ENCODE peak calls at places on chromosomes 13 and 19, in seven cellular contexts. N is Caco-2; A is HCT116; C is CD4-positive, alpha-beta T cell; K is AG10803; D is choroid plexus epithelial cell; R is pancreas. E is an unnamed sample.

GRCh38 chr19:46350758-46351159 is 3.9 kb downstream of the PPP5C start:
- DNase-seq in N (no peak), A (no peak), C (no peak), K (no peak), D (no peak), R (no peak), E (peak; percentile 71)

GRCh38 chr19:51439021-51439465 is 19.2 kb downstream of the SIGLEC8 start:
- DNase-seq in N (no peak), A (no peak), C (no peak), K (peak; percentile 8), D (peak; percentile 8), R (no peak), E (peak; percentile 65)

GRCh38 chr13:111502957-111503356 is 182.5 kb downstream of the TEX29 start:
- DNase-seq in N (no peak), A (no peak), C (no peak), K (no peak), D (no peak), R (no peak), E (no peak)

GRCh38 chr19:38385804-38386257 is 2.0 kb downstream of the GGN start:
- DNase-seq in N (no peak), A (no peak), C (no peak), K (no peak), D (no peak), R (no peak), E (peak; percentile 46)

GRCh38 chr19:752652-753517 is 2.0 kb downstream of the MISP start:
- DNase-seq in N (peak; percentile 96), A (peak; percentile 89), C (no peak), K (peak; percentile 83), D (peak; percentile 91), R (no peak), E (no peak)

GRCh38 chr19:51158474-51159129 is 16.5 kb downstream of the SIGLEC7 start:
- DNase-seq in N (peak; percentile 68), A (peak; percentile 36), C (peak; percentile 74), K (peak; percentile 8), D (peak; percentile 49), R (peak; percentile 79), E (peak; percentile 61)

GRCh38 chr19:47885067-47885463 is 1.1 kb downstream of the SULT2A1 start:
- DNase-seq in N (no peak), A (no peak), C (no peak), K (no peak), D (no peak), R (no peak), E (no peak)

GRCh38 chr19:17579523-17580244 is 24.2 kb downstream of the COLGALT1 start:
- DNase-seq in N (peak; percentile 69), A (peak; percentile 90), C (no peak), K (peak; percentile 40), D (peak; percentile 73), R (peak; percentile 71), E (peak; percentile 87)

GRCh38 chr19:23996549-23996948 is 81.9 kb downstream of the ZNF726 start:
- DNase-seq in N (peak; percentile 23), A (peak; percentile 3), C (no peak), K (no peak), D (peak; percentile 14), R (no peak), E (no peak)

GRCh38 chr19:2288743-2289713 is 7.1 kb upstream of the PEAK3 start:
- DNase-seq in N (no peak), A (no peak), C (no peak), K (no peak), D (no peak), R (no peak), E (no peak)

GRCh38 chr19:35569281-35569781 is 5.9 kb upstream of the ATP4A start:
- DNase-seq in N (no peak), A (no peak), C (no peak), K (no peak), D (no peak), R (no peak), E (no peak)

GRCh38 chr13:105948143-105948542 is 587.3 kb downstream of the EFNB2 start:
- DNase-seq in N (no peak), A (no peak), C (no peak), K (no peak), D (no peak), R (no peak), E (no peak)

GRCh38 chr13:79503473-79504017 is 22.6 kb downstream of the NDFIP2 start:
- DNase-seq in N (no peak), A (no peak), C (no peak), K (no peak), D (no peak), R (no peak), E (no peak)

GRCh38 chr13:26956532-26957142 is 196.1 kb upstream of the GPR12 start:
- DNase-seq in N (peak; percentile 93), A (no peak), C (no peak), K (no peak), D (no peak), R (no peak), E (no peak)

GRCh38 chr13:25085125-25085742 is 10.7 kb upstream of the PABPC3 start:
- DNase-seq in N (peak; percentile 60), A (peak; percentile 36), C (no peak), K (peak; percentile 35), D (peak; percentile 67), R (no peak), E (peak; percentile 63)

GRCh38 chr13:79171131-79172061 is 234.7 kb downstream of the RBM26 start:
- DNase-seq in N (no peak), A (no peak), C (no peak), K (no peak), D (no peak), R (no peak), E (no peak)

GRCh38 chr19:46460981-46461380 is 10.4 kb downstream of the PNMA8A start:
- DNase-seq in N (no peak), A (no peak), C (no peak), K (no peak), D (no peak), R (no peak), E (no peak)

GRCh38 chr13:26508885-26509284 is 48.6 kb upstream of the WASF3 start:
- DNase-seq in N (no peak), A (no peak), C (no peak), K (peak; percentile 92), D (peak; percentile 91), R (no peak), E (no peak)

GRCh38 chr13:64672751-64673150 is 2557.4 kb downstream of the PCDH9 start:
- DNase-seq in N (no peak), A (no peak), C (no peak), K (no peak), D (no peak), R (no peak), E (no peak)

GRCh38 chr13:92677571-92677970 is 549.0 kb upstream of the GPC6 start:
- DNase-seq in N (no peak), A (no peak), C (no peak), K (no peak), D (no peak), R (no peak), E (no peak)

GRCh38 chr13:49820591-49821215 is 28.2 kb upstream of the KPNA3 start:
- DNase-seq in N (peak; percentile 75), A (no peak), C (no peak), K (no peak), D (no peak), R (no peak), E (no peak)

GRCh38 chr19:38351865-38352395 is 16.3 kb downstream of the CATSPERG start:
- DNase-seq in N (no peak), A (no peak), C (no peak), K (no peak), D (no peak), R (no peak), E (no peak)

GRCh38 chr19:3323026-3323425 is 43.4 kb upstream of the NFIC start:
- DNase-seq in N (no peak), A (no peak), C (no peak), K (no peak), D (no peak), R (no peak), E (peak; percentile 41)
- TF ChIP-seq CTCF in N (no peak), A (no peak), C (no peak), K (no peak), D (no peak), R (no peak), E (no peak)

GRCh38 chr13:109028626-109029025 is 399.2 kb downstream of the MYO16 start:
- DNase-seq in N (no peak), A (no peak), C (no peak), K (no peak), D (no peak), R (no peak), E (no peak)
- TF ChIP-seq CTCF in N (no peak), A (no peak), C (no peak), K (no peak), D (no peak), R (no peak), E (no peak)

GRCh38 chr19:56252699-56253422 is 19.7 kb upstream of the EDDM13 start:
- DNase-seq in N (peak; percentile 82), A (peak; percentile 70), C (peak; percentile 70), K (peak; percentile 72), D (peak; percentile 92), R (peak; percentile 89), E (peak; percentile 80)

GRCh38 chr19:56258272-56258671 is 14.3 kb upstream of the EDDM13 start:
- DNase-seq in N (no peak), A (no peak), C (no peak), K (no peak), D (no peak), R (no peak), E (no peak)

DNA sequence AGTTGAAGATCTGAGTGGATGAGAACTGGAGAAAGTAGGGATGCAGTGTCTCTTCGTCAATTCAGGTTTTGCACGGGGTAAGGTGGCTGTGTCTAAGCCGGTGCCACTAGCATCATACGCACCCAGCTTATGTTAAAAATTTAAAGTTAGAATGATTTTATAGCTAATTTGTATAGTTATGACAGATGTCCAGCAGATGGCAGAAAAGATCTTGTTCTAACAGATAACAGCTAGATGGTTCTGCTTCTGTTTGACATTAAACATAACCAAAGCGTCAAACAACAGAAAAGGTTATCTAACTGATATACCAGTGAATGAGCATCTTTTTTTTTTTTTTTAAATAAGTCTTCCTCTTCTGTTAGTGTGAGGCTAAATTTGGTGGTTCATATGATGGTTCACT is 18.8 kb upstream of the EDDM13 start:
- DNase-seq in N (peak; percentile 48), A (peak; percentile 41), C (no peak), K (peak; percentile 63), D (peak; percentile 82), R (no peak), E (peak; percentile 63)
- TF ChIP-seq CTCF in N (peak; percentile 64), A (peak; percentile 45), C (peak; percentile 6), K (peak; percentile 56), D (peak; percentile 52), R (no peak), E (no peak)

DNA sequence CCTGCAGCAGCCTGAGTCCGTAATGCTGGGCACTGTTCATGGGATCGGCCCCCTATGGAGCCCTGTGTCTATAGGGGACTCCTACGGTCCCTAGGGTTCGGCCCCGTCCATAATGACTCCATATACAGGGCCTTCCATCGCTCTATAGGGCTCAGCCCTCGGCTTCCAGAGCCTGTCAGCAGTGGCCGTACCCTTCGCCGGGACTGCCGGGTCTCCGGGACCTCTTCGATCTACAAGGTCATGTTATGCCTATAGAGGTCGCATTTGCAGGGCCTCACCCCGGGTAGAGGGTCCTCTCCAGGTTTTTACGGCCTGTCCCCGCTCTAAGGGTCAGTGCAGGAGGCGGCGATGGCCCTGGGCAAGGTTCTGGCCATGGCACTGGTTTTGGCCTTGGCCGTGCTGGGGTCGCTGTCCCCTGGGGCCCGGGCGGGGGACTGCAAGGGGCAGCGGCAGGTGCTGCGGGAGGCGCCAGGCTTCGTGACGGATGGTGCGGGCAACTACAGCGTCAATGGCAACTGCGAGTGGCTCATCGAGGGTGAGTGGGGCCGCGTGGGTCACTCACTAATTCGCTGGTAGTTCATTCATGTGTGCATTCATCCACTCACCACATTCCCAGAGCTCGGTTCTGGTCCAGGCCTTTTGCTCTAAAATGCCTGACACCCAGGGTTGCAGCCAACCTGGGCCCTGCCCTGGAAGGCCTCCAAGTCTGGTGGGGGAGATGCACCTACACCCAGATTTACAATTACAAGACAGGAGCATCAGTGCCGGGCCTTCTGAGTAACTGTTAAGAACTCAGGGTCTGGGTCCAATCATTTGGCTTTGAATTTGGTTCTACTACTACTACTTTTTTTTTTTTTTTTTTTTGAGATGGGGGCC is 699 bp downstream of the MEGF8 start:
- DNase-seq in N (peak; percentile 49), A (no peak), C (no peak), K (no peak), D (no peak), R (no peak), E (peak; percentile 74)
- TF ChIP-seq CTCF in N (no peak), A (no peak), C (peak; percentile 14), K (peak; percentile 3), D (peak; percentile 17), R (no peak), E (no peak)